ENCODE peak calls at places on chromosomes 13 and 19, in ten cellular contexts. U, R, Q, A, S, K, G, C, I and T are unnamed samples.
A peak's percentile ranks its signal among the peaks of the same experiment; 100 is the strongest.

GRCh38 chr19:46494936-46495788 is 505 bp downstream of the PNMA8B start:
- DNase-seq in K (no peak), Q (no peak), I (no peak), S (no peak), C (no peak), R (no peak), A (no peak), U (no peak), G (no peak), T (no peak)

GRCh38 chr13:29964181-29964845 is 113.9 kb upstream of the UBL3 start:
- DNase-seq in G (no peak), A (no peak), Q (no peak), C (no peak), R (no peak), K (no peak), S (no peak), I (peak; percentile 36), U (no peak), T (no peak)

GRCh38 chr19:42120276-42121010 is 11.8 kb downstream of the POU2F2 start:
- DNase-seq in I (no peak), A (no peak), U (no peak), K (no peak), R (no peak), Q (no peak), S (no peak), C (no peak), G (no peak), T (no peak)

GRCh38 chr13:48532146-48532472 is 771 bp downstream of the RCBTB2 start:
- DNase-seq in I (no peak), A (no peak), K (no peak), S (peak; percentile 13), U (no peak), R (no peak), G (no peak), C (no peak), Q (no peak), T (peak; percentile 67)

GRCh38 chr13:107716241-107716640 is 499.1 kb downstream of the LIG4 start:
- DNase-seq in C (no peak), G (no peak), A (no peak), Q (no peak), R (no peak), I (no peak), U (no peak), S (no peak), K (no peak), T (no peak)

GRCh38 chr13:35723061-35723461 is 246.6 kb upstream of the MAB21L1 start:
- DNase-seq in C (no peak), R (no peak), G (peak; percentile 44), A (no peak), K (no peak), I (no peak), S (no peak), Q (no peak), U (peak; percentile 11), T (no peak)

GRCh38 chr13:20446900-20447299 is 78.8 kb downstream of the CRYL1 start:
- DNase-seq in A (no peak), S (no peak), K (no peak), Q (no peak), C (no peak), U (no peak), R (no peak), G (no peak), I (no peak), T (no peak)

GRCh38 chr13:73340069-73340468 is 281.3 kb downstream of the KLF5 start:
- DNase-seq in C (no peak), Q (no peak), I (no peak), A (no peak), U (no peak), G (no peak), R (no peak), K (no peak), S (no peak), T (no peak)

GRCh38 chr19:53520547-53521372 is 17.2 kb upstream of the ZNF331 start:
- DNase-seq in G (peak; percentile 94), S (peak; percentile 97), I (peak; percentile 96), U (peak; percentile 94), K (peak; percentile 69), Q (peak; percentile 75), C (peak; percentile 95), R (peak; percentile 95), A (peak; percentile 93), T (peak; percentile 97)

GRCh38 chr13:27406178-27406939 is 18.1 kb upstream of the GTF3A start:
- DNase-seq in G (no peak), Q (no peak), K (peak; percentile 11), S (no peak), I (no peak), R (no peak), A (no peak), C (no peak), U (no peak), T (no peak)

GRCh38 chr19:53980553-53981407 is 10.7 kb upstream of the CACNG6 start:
- DNase-seq in S (no peak), U (no peak), R (no peak), C (no peak), Q (no peak), A (no peak), I (no peak), G (peak; percentile 65), K (no peak), T (no peak)

GRCh38 chr19:10142701-10143375 is 23.1 kb upstream of the EIF3G start:
- DNase-seq in G (no peak), K (peak; percentile 23), C (peak; percentile 83), Q (no peak), S (no peak), U (peak; percentile 48), I (no peak), R (peak; percentile 64), A (peak; percentile 58), T (no peak)

GRCh38 chr13:53100394-53101063 is 71.9 kb downstream of the OLFM4 start:
- DNase-seq in U (no peak), A (no peak), I (no peak), Q (no peak), S (no peak), K (no peak), R (no peak), G (no peak), C (peak; percentile 54), T (no peak)

GRCh38 chr19:35555301-35556005 is 8.0 kb downstream of the ATP4A start:
- DNase-seq in K (no peak), R (no peak), C (peak; percentile 56), S (no peak), Q (no peak), A (no peak), U (no peak), I (no peak), G (no peak), T (no peak)

GRCh38 chr19:55467236-55468053 is 2.9 kb upstream of the C19orf85 start:
- DNase-seq in I (no peak), U (peak; percentile 75), G (no peak), R (peak; percentile 79), A (peak; percentile 46), Q (no peak), K (peak; percentile 50), S (no peak), C (peak; percentile 93), T (peak; percentile 81)

GRCh38 chr19:4380254-4380727 is 20.1 kb downstream of the SH3GL1 start:
- DNase-seq in G (no peak), U (no peak), K (peak; percentile 35), S (no peak), A (peak; percentile 75), C (peak; percentile 96), R (peak; percentile 73), I (no peak), Q (no peak), T (no peak)

GRCh38 chr13:102045713-102046112 is 356.1 kb downstream of the FGF14 start:
- DNase-seq in S (no peak), C (no peak), U (no peak), A (no peak), G (no peak), I (no peak), R (no peak), Q (no peak), K (no peak), T (no peak)

GRCh38 chr19:2475018-2475701 is 767 bp upstream of the GADD45B start:
- DNase-seq in K (no peak), Q (no peak), R (peak; percentile 69), C (peak; percentile 91), S (no peak), G (peak; percentile 33), U (peak; percentile 65), I (no peak), A (peak; percentile 75), T (no peak)
- H3K27ac ChIP-seq in K (peak overlapping the region; percentile 89), Q (peak overlapping the region; percentile 90), R (peak overlapping the region; percentile 89), C (peak overlapping the region; percentile 95), S (peak overlapping the region; percentile 73), G (peak overlapping the region; percentile 91), U (peak overlapping the region; percentile 93), I (no peak overlapping the region), A (peak overlapping the region; percentile 51), T (peak overlapping the region; percentile 95)

DNA sequence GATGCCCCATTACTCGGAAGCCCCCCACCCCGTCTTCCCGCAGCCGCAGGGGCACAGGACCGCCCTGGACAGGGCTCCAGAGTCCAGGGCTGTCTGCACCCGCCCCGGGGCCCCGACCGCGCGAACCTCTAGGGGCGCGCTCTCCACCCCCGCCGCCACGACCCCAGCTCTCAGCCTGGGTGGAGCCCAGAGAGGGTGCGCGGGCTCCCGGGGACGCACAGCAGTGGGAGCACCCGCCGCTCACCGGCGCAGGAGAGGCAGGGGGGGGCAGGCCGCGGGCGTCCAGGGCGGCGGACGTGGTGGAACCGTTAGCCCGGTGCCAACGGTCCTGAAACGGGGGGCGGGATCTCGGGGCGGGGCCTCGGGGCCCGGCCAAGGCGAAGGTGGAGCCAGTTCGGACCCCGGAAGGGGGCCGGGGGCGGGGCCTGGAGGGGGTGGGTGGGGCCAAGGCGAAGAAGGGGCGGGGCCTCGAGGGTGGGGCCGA is at the start of gene ATP8B3:
- DNase-seq in S (no peak), I (no peak), Q (no peak), U (no peak), C (no peak), K (peak; percentile 70), G (no peak), R (no peak), A (no peak), T (no peak)
- H3K4me3 ChIP-seq in S (peak within 1 kb of the TSS; percentile 73), I (peak within 1 kb of the TSS; percentile 49), Q (peak within 1 kb of the TSS; percentile 65), U (peak within 1 kb of the TSS; percentile 49), C (peak within 1 kb of the TSS; percentile 53), K (peak within 1 kb of the TSS; percentile 60), G (peak within 1 kb of the TSS; percentile 69), R (peak within 1 kb of the TSS; percentile 67), A (peak within 1 kb of the TSS; percentile 77), T (peak within 1 kb of the TSS; percentile 56)

GRCh38 chr13:21971662-21972635 is 301.1 kb downstream of the FGF9 start:
- DNase-seq in Q (no peak), U (no peak), C (no peak), R (no peak), S (peak; percentile 85), A (no peak), G (no peak), I (no peak), K (no peak), T (no peak)
- H3K27ac ChIP-seq in Q (peak overlapping the region; percentile 51), U (peak overlapping the region; percentile 48), C (no peak overlapping the region), R (no peak overlapping the region), S (peak overlapping the region; percentile 89), A (no peak overlapping the region), G (no peak overlapping the region), I (no peak overlapping the region), K (no peak overlapping the region), T (no peak overlapping the region)

DNA sequence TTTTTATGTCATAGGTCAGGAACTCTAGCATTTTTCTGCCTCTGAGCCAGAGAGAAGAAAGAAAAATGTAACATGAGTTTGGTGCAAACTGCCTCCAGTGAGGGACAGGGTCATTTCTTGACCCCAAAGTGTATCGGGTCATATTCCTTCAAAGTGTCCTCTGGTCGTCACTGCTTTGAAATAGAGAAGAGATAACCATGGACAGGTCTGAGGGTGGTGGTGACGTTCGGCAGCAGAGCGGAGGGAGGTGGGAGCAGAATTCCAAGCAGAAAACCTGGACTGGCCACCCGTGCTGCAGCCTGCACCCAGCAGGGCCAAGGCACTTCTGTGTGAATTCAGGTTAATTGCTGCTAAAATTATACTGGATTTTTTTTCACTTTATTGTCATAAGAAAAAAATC is 38.1 kb upstream of the UBAC2 start:
- DNase-seq in C (no peak), G (no peak), I (no peak), K (no peak), A (no peak), Q (no peak), R (no peak), S (no peak), U (no peak), T (no peak)
- H3K4me3 ChIP-seq in C (no peak overlapping the region), G (no peak overlapping the region), I (no peak overlapping the region), K (no peak overlapping the region), A (no peak overlapping the region), Q (no peak overlapping the region), R (no peak overlapping the region), S (no peak overlapping the region), U (no peak overlapping the region), T (no peak overlapping the region)